ENCODE peak calls at places on chromosomes 11 and 22, in five cellular contexts. One of them, this sample, is unnamed.

GRCh38 chr11:83241291-83241946 is 44.7 kb downstream of the CCDC90B start:
- DNase-seq in Peyer's patch: no peak
- DNase-seq in adrenal gland: peak; percentile 44
- DNase-seq in K562: peak; percentile 49
- DNase-seq in stomach: peak; percentile 74
- DNase-seq in this sample: no peak

GRCh38 chr11:73342633-73343032 is 33.6 kb upstream of the RELT start:
- DNase-seq in Peyer's patch: no peak
- DNase-seq in adrenal gland: no peak
- DNase-seq in K562: no peak
- DNase-seq in stomach: no peak
- DNase-seq in this sample: no peak

GRCh38 chr11:117427356-117427874 is 99.8 kb downstream of the CEP164 start:
- DNase-seq in Peyer's patch: no peak
- DNase-seq in adrenal gland: no peak
- DNase-seq in K562: no peak
- DNase-seq in stomach: no peak
- DNase-seq in this sample: no peak

GRCh38 chr22:19801340-19802000 is 40.9 kb downstream of the TBX1 start:
- DNase-seq in Peyer's patch: no peak
- DNase-seq in adrenal gland: no peak
- DNase-seq in K562: no peak
- DNase-seq in stomach: no peak
- DNase-seq in this sample: no peak

GRCh38 chr11:11979487-11980117 is 28.8 kb downstream of the DKK3 start:
- DNase-seq in Peyer's patch: no peak
- DNase-seq in adrenal gland: no peak
- DNase-seq in K562: no peak
- DNase-seq in stomach: peak; percentile 60
- DNase-seq in this sample: no peak

GRCh38 chr22:25795437-25795836 is 53.4 kb downstream of the MYO18B start:
- DNase-seq in Peyer's patch: no peak
- DNase-seq in adrenal gland: no peak
- DNase-seq in K562: no peak
- DNase-seq in stomach: no peak
- DNase-seq in this sample: no peak

GRCh38 chr11:2805388-2806057 is 80.1 kb downstream of the CDKN1C start:
- DNase-seq in Peyer's patch: peak; percentile 12
- DNase-seq in adrenal gland: peak; percentile 7
- DNase-seq in K562: no peak
- DNase-seq in stomach: peak; percentile 23
- DNase-seq in this sample: peak; percentile 70

GRCh38 chr11:8018742-8019631 is 31.9 kb downstream of the EIF3F start:
- DNase-seq in Peyer's patch: peak; percentile 54
- DNase-seq in adrenal gland: peak; percentile 85
- DNase-seq in K562: no peak
- DNase-seq in stomach: peak; percentile 61
- DNase-seq in this sample: peak; percentile 95

GRCh38 chr22:22773979-22774738 is 113.5 kb upstream of the IGLL5 start:
- DNase-seq in Peyer's patch: peak; percentile 39
- DNase-seq in adrenal gland: no peak
- DNase-seq in K562: no peak
- DNase-seq in stomach: no peak
- DNase-seq in this sample: peak; percentile 62

GRCh38 chr22:25840883-25841282 is 98.9 kb downstream of the MYO18B start:
- DNase-seq in Peyer's patch: no peak
- DNase-seq in adrenal gland: no peak
- DNase-seq in K562: no peak
- DNase-seq in stomach: no peak
- DNase-seq in this sample: no peak

GRCh38 chr11:36376315-36376887 is 80.3 kb downstream of the PRR5L start:
- DNase-seq in Peyer's patch: no peak
- DNase-seq in adrenal gland: peak; percentile 36
- DNase-seq in K562: no peak
- DNase-seq in stomach: peak; percentile 32
- DNase-seq in this sample: no peak

GRCh38 chr11:32081129-32081641 is 9.7 kb upstream of the RCN1 start:
- DNase-seq in Peyer's patch: no peak
- DNase-seq in adrenal gland: no peak
- DNase-seq in K562: no peak
- DNase-seq in stomach: no peak
- DNase-seq in this sample: no peak

GRCh38 chr11:59212222-59212621 is 505 bp downstream of the MPEG1 start:
- DNase-seq in Peyer's patch: no peak
- DNase-seq in adrenal gland: no peak
- DNase-seq in K562: no peak
- DNase-seq in stomach: no peak
- DNase-seq in this sample: no peak

GRCh38 chr11:59214141-59214893 is 1.6 kb upstream of the MPEG1 start:
- DNase-seq in Peyer's patch: no peak
- DNase-seq in adrenal gland: no peak
- DNase-seq in K562: no peak
- DNase-seq in stomach: no peak
- DNase-seq in this sample: no peak

GRCh38 chr11:59208956-59209355 is 3.8 kb downstream of the MPEG1 start:
- DNase-seq in Peyer's patch: no peak
- DNase-seq in adrenal gland: no peak
- DNase-seq in K562: no peak
- DNase-seq in stomach: no peak
- DNase-seq in this sample: no peak

GRCh38 chr11:59216654-59217640 is 4.2 kb upstream of the MPEG1 start:
- DNase-seq in Peyer's patch: peak; percentile 80
- DNase-seq in adrenal gland: peak; percentile 32
- DNase-seq in K562: no peak
- DNase-seq in stomach: peak; percentile 40
- DNase-seq in this sample: no peak

GRCh38 chr11:59212744-59213573 is at the start of gene MPEG1:
- DNase-seq in Peyer's patch: peak; percentile 37
- DNase-seq in adrenal gland: no peak
- DNase-seq in K562: no peak
- DNase-seq in stomach: no peak
- DNase-seq in this sample: no peak
- TF ChIP-seq POLR2A in Peyer's patch: no peak
- TF ChIP-seq POLR2A in adrenal gland: no peak
- TF ChIP-seq POLR2A in K562: no peak
- TF ChIP-seq POLR2A in stomach: no peak
- TF ChIP-seq POLR2A in this sample: no peak

GRCh38 chr11:64971421-64972233 is at the start of gene MAJIN:
- DNase-seq in Peyer's patch: peak; percentile 78
- DNase-seq in adrenal gland: peak; percentile 84
- DNase-seq in K562: peak; percentile 94
- DNase-seq in stomach: peak; percentile 91
- DNase-seq in this sample: peak; percentile 49
- H3K4me3 ChIP-seq in Peyer's patch: peak within 1 kb of the TSS; percentile 44
- H3K4me3 ChIP-seq in adrenal gland: no peak within 1 kb of the TSS
- H3K4me3 ChIP-seq in K562: peak within 1 kb of the TSS; percentile 2
- H3K4me3 ChIP-seq in stomach: peak within 1 kb of the TSS; percentile 31
- H3K4me3 ChIP-seq in this sample: no peak within 1 kb of the TSS

GRCh38 chr11:44037658-44037998 is 10.2 kb upstream of the ACCSL start:
- DNase-seq in Peyer's patch: no peak
- DNase-seq in adrenal gland: no peak
- DNase-seq in K562: no peak
- DNase-seq in stomach: no peak
- DNase-seq in this sample: no peak
- TF ChIP-seq CTCF in Peyer's patch: no peak
- TF ChIP-seq CTCF in adrenal gland: no peak
- TF ChIP-seq CTCF in K562: no peak
- TF ChIP-seq CTCF in stomach: no peak
- TF ChIP-seq CTCF in this sample: no peak

GRCh38 chr22:31566484-31566883 is 70.1 kb downstream of the SFI1 start:
- DNase-seq in Peyer's patch: no peak
- DNase-seq in adrenal gland: no peak
- DNase-seq in K562: no peak
- DNase-seq in stomach: no peak
- DNase-seq in this sample: no peak

GRCh38 chr22:31567196-31567595 is 70.9 kb downstream of the SFI1 start:
- DNase-seq in Peyer's patch: no peak
- DNase-seq in adrenal gland: no peak
- DNase-seq in K562: no peak
- DNase-seq in stomach: no peak
- DNase-seq in this sample: peak; percentile 10

GRCh38 chr22:31561970-31562369 is 65.6 kb downstream of the SFI1 start:
- DNase-seq in Peyer's patch: no peak
- DNase-seq in adrenal gland: no peak
- DNase-seq in K562: no peak
- DNase-seq in stomach: no peak
- DNase-seq in this sample: no peak

GRCh38 chr22:31556627-31557203 is 60.4 kb downstream of the SFI1 start:
- DNase-seq in Peyer's patch: no peak
- DNase-seq in adrenal gland: no peak
- DNase-seq in K562: peak; percentile 31
- DNase-seq in stomach: no peak
- DNase-seq in this sample: no peak

GRCh38 chr22:31561238-31561887 is 65.0 kb downstream of the SFI1 start:
- DNase-seq in Peyer's patch: peak; percentile 51
- DNase-seq in adrenal gland: peak; percentile 84
- DNase-seq in K562: peak; percentile 73
- DNase-seq in stomach: peak; percentile 83
- DNase-seq in this sample: peak; percentile 30
- TF ChIP-seq POLR2A in Peyer's patch: no peak
- TF ChIP-seq POLR2A in adrenal gland: no peak
- TF ChIP-seq POLR2A in K562: no peak
- TF ChIP-seq POLR2A in stomach: no peak
- TF ChIP-seq POLR2A in this sample: no peak